ENCODE peak calls at places on chromosome 22, in five cellular contexts. V, U, Y, F and O are unnamed samples.

GRCh38 chr22:17914474-17914873 is 109.9 kb downstream of the MICAL3 start:
- DNase-seq in V (no peak), Y (no peak), U (peak; percentile 42), F (no peak), O (no peak)

GRCh38 chr22:50039669-50040458 is 18.2 kb downstream of the TTLL8 start:
- DNase-seq in F (no peak), V (no peak), U (no peak), Y (no peak), O (no peak)

GRCh38 chr22:46366801-46367706 is 31.5 kb downstream of the TRMU start:
- DNase-seq in F (no peak), Y (no peak), V (no peak), U (no peak), O (no peak)

GRCh38 chr22:22810018-22810427 is 77.6 kb upstream of the IGLL5 start:
- DNase-seq in F (peak; percentile 43), U (no peak), V (no peak), Y (no peak), O (peak; percentile 63)

GRCh38 chr22:36079041-36079440 is 50.4 kb upstream of the RBFOX2 start:
- DNase-seq in F (no peak), V (no peak), U (no peak), Y (no peak), O (no peak)

GRCh38 chr22:22912722-22913253 is 25.2 kb downstream of the IGLL5 start:
- DNase-seq in F (no peak), V (no peak), U (no peak), Y (no peak), O (no peak)

GRCh38 chr22:50734343-50734771 is 3.6 kb upstream of the ACR start:
- DNase-seq in F (no peak), U (no peak), Y (no peak), V (peak; percentile 63), O (no peak)

GRCh38 chr22:17922925-17923898 is 101.1 kb downstream of the MICAL3 start:
- DNase-seq in F (no peak), V (no peak), Y (peak; percentile 90), U (peak; percentile 94), O (no peak)

GRCh38 chr22:34798605-34799004 is 267.4 kb upstream of the ISX start:
- DNase-seq in U (no peak), V (no peak), F (no peak), Y (no peak), O (no peak)

GRCh38 chr22:36860017-36860416 is 789 bp upstream of the NCF4 start:
- DNase-seq in U (no peak), Y (no peak), V (no peak), F (no peak), O (no peak)

GRCh38 chr22:22999473-22999872 is 70.8 kb upstream of the GNAZ start:
- DNase-seq in F (no peak), V (no peak), U (no peak), Y (no peak), O (no peak)

GRCh38 chr22:28141614-28142013 is 222.6 kb upstream of the PITPNB start:
- DNase-seq in Y (peak; percentile 84), V (no peak), F (no peak), U (peak; percentile 80), O (no peak)

GRCh38 chr22:45008853-45009751 is 703 bp downstream of the PHF21B start:
- DNase-seq in Y (no peak), F (peak; percentile 66), V (no peak), U (no peak), O (peak; percentile 29)

GRCh38 chr22:38317995-38318715 is 922 bp upstream of the CSNK1E start:
- DNase-seq in F (no peak), V (peak; percentile 95), Y (peak; percentile 76), U (peak; percentile 89), O (no peak)

GRCh38 chr22:20523118-20523983 is 15.9 kb downstream of the MED15 start:
- DNase-seq in F (no peak), Y (no peak), U (peak; percentile 59), V (no peak), O (no peak)

GRCh38 chr22:21961886-21962654 is 9.4 kb upstream of the PPM1F start:
- DNase-seq in Y (no peak), U (peak; percentile 41), F (no peak), V (no peak), O (no peak)

GRCh38 chr22:36288571-36289405 is 35.9 kb downstream of the APOL1 start:
- DNase-seq in V (no peak), U (no peak), Y (no peak), F (no peak), O (no peak)

GRCh38 chr22:50481440-50482106 is at the start of gene ADM2:
- DNase-seq in F (peak; percentile 84), U (peak; percentile 39), V (no peak), Y (no peak), O (peak; percentile 44)

DNA sequence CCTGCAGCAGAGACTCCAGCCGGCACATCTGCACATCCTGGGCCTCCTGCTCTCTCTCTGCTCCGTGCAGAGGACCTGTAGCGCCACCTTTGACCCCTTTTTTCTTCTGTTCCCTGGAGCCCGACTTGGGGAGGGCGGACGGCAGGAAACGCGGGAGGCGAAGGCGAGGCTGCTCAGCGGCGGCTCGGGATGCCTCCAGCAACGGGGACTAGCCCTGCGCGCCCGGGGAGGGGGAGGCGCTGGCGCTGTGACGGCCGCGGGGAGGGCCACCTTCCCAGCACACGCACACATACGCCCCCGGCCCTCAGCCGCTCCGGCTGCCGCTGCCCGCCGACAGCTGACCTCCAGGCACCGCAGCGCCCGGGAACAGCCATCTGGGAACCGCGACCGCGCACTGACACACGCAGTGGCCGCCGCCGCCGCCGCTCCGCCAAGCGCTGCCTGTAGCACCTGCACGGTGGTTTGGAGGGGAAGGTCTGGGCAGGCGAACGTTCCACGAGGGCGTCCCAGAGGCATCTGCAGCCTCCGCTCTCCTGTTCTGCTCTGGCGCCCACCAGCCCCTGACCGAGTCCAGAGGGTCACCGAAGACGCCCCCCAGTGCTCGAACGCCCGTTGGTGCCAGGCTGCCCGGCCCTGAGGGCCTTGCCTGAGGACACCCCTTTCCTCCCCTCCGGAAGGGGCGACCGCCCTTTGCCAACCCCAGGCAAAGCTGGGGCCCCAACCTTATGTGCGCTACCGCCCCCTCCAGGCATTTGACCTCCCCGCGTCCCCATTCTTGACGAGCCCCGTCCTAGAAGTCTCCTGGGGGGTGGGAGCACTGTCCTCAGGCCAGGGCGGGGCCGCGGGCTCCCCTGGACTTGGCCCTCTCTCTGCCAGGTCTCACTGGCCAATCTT is 16.9 kb upstream of the C22orf42 start:
- DNase-seq in U (no peak), F (no peak), V (no peak), Y (no peak), O (peak; percentile 30)
- TF ChIP-seq CTCF in U (no peak), F (no peak), V (no peak), Y (no peak), O (no peak)

DNA sequence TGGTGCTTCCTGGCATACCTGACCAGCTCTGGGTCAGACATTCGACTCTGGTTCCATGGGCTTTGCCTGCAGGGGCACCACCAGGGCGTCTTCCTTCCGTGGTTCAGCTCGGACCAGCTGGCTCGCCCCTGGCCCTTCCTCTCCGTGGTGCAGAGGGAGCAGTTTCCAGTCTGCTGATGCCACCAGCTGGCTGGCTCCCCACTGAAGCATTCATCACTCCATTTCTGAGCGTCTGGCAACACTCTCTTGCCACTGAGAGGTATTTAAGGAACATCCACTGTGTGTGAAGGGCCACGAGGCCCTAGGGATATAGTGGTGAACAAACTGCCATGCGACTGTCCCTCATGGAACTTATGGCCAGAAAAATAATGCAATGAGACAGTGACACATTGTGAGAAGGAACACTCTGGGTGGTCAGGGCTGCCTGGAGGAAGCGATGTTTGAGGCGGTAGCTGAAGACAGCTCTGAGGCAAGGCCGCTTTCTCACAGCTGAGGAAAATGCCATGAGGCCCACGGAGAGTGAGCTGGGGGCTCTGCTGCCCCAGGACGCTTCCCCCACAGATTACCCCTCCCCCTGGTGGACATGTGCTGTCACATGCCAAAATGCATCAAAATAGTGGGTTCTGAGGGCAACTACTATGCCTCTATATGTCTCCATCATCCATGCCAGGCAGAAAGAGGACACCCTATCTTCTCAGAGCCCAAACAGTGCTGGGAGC is 44.9 kb upstream of the ARFGAP3 start:
- DNase-seq in F (no peak), V (no peak), Y (no peak), U (no peak), O (no peak)
- TF ChIP-seq CTCF in F (peak; percentile 13), V (no peak), Y (peak; percentile 39), U (peak; percentile 34), O (peak; percentile 27)

GRCh38 chr22:26169312-26170111 is at the start of gene SEZ6L:
- DNase-seq in V (no peak), F (peak; percentile 69), U (no peak), Y (no peak), O (peak; percentile 31)

GRCh38 chr22:26172389-26172990 is 3.2 kb downstream of the SEZ6L start:
- DNase-seq in Y (no peak), U (peak; percentile 0), V (no peak), F (peak; percentile 75), O (peak; percentile 50)

GRCh38 chr22:26170795-26171194 is 1.5 kb downstream of the SEZ6L start:
- DNase-seq in Y (no peak), U (no peak), F (peak; percentile 21), V (no peak), O (peak; percentile 65)

GRCh38 chr22:26170112-26170492 is 840 bp downstream of the SEZ6L start:
- DNase-seq in U (no peak), F (no peak), Y (no peak), V (no peak), O (no peak)

DNA sequence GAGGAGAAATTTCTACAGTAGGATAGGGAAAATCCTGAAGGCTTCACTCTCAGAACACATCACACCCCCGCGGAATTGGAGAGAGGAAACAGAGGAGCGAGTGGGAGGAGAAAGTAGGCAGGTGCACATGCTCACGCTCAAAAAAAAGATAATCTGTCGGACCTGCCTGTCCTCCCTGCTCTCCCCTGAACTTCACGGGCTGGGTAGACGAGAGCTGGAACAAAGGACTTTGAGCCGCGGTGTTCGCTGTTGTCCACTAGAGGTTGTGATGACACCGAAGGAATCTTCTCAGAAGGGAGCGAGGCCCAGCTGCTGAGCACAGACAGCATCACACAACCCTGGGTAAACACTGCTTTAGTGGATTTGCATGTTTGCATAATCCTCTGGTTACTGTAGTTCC is 5.0 kb downstream of the SEZ6L start:
- DNase-seq in F (no peak), Y (no peak), V (no peak), U (no peak), O (no peak)
- TF ChIP-seq CTCF in F (no peak), Y (no peak), V (no peak), U (no peak), O (peak; percentile 21)

GRCh38 chr22:39560127-39560526 is 10.4 kb upstream of the CACNA1I start:
- DNase-seq in U (no peak), Y (no peak), V (no peak), F (no peak), O (no peak)

GRCh38 chr22:39559456-39560105 is 11.0 kb upstream of the CACNA1I start:
- DNase-seq in Y (no peak), U (no peak), V (no peak), F (peak; percentile 63), O (peak; percentile 37)

GRCh38 chr22:39558254-39558727 is 12.3 kb upstream of the CACNA1I start:
- DNase-seq in U (no peak), F (no peak), Y (no peak), V (no peak), O (no peak)

GRCh38 chr22:39558950-39559349 is 11.6 kb upstream of the CACNA1I start:
- DNase-seq in U (no peak), Y (no peak), F (no peak), V (no peak), O (no peak)

GRCh38 chr22:39556970-39557811 is 13.4 kb upstream of the CACNA1I start:
- DNase-seq in F (no peak), V (no peak), U (no peak), Y (no peak), O (no peak)
- TF ChIP-seq CTCF in F (no peak), V (no peak), U (no peak), Y (no peak), O (no peak)